ENCODE peak calls at places on chromosomes 13 and 19, in six cellular contexts. P is endothelial cell, A is mucosa of descending colon, D is tibial nerve, F is Caco-2, M is neural crest cell. Z is an unnamed sample.

GRCh38 chr13:32881074-32881791 is 135.0 kb upstream of the KL start:
- DNase-seq in P (no peak), A (no peak), D (no peak), F (no peak), M (no peak), Z (no peak)

GRCh38 chr19:14871619-14872230 is 14.2 kb downstream of the OR7A17 start:
- DNase-seq in P (no peak), A (no peak), D (no peak), F (no peak), M (no peak), Z (no peak)

GRCh38 chr19:5480427-5480836 is 25.2 kb downstream of the ZNRF4 start:
- DNase-seq in P (peak; percentile 39), A (peak; percentile 35), D (no peak), F (peak; percentile 59), M (peak; percentile 59), Z (no peak)

GRCh38 chr13:101116826-101117225 is 299.5 kb downstream of the NALCN start:
- DNase-seq in P (no peak), A (no peak), D (no peak), F (no peak), M (no peak), Z (no peak)

GRCh38 chr19:35136231-35136630 is 1.4 kb upstream of the LGI4 start:
- DNase-seq in P (no peak), A (no peak), D (no peak), F (no peak), M (no peak), Z (no peak)

GRCh38 chr19:51458051-51458645 is at the start of gene SIGLEC8:
- DNase-seq in P (no peak), A (no peak), D (no peak), F (no peak), M (no peak), Z (no peak)

GRCh38 chr19:5691930-5692784 is 2.1 kb downstream of the RPL36 start:
- DNase-seq in P (no peak), A (no peak), D (no peak), F (no peak), M (no peak), Z (no peak)

GRCh38 chr13:108463365-108463764 is 166.0 kb upstream of the MYO16 start:
- DNase-seq in P (no peak), A (no peak), D (no peak), F (no peak), M (no peak), Z (no peak)

GRCh38 chr13:105084931-105085330 is 1450.5 kb downstream of the EFNB2 start:
- DNase-seq in P (no peak), A (no peak), D (no peak), F (no peak), M (no peak), Z (no peak)

GRCh38 chr19:3160219-3160618 is 18.4 kb upstream of the S1PR4 start:
- DNase-seq in P (no peak), A (no peak), D (no peak), F (no peak), M (no peak), Z (no peak)

GRCh38 chr13:26599403-26599802 is 41.9 kb downstream of the WASF3 start:
- DNase-seq in P (no peak), A (no peak), D (no peak), F (no peak), M (no peak), Z (no peak)

GRCh38 chr13:26602783-26603182 is 45.3 kb downstream of the WASF3 start:
- DNase-seq in P (no peak), A (no peak), D (no peak), F (no peak), M (no peak), Z (no peak)

GRCh38 chr13:26599885-26600284 is 42.4 kb downstream of the WASF3 start:
- DNase-seq in P (no peak), A (no peak), D (no peak), F (no peak), M (no peak), Z (no peak)

GRCh38 chr13:26600345-26600761 is 42.9 kb downstream of the WASF3 start:
- DNase-seq in P (no peak), A (no peak), D (no peak), F (no peak), M (no peak), Z (no peak)

DNA sequence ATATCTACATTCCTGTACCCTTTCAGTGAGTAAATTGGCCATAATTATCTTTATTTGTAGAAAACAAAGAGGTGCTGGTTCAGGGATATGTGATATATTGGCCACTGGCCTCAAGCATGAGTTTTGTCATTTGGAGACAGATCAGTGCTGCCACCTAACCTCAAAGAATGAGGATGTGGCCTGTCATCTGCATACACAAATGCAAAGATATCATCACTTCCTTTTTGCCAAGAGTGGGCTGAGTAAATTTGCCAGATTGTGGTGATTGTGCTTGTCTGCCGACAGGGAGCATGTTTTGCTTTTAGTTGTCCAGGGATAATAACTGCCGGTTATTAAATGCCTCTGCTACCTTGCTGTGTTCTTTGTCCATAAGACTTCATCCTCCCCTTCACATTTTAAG is 44.2 kb downstream of the WASF3 start:
- DNase-seq in P (no peak), A (peak; percentile 12), D (no peak), F (no peak), M (no peak), Z (no peak)
- TF ChIP-seq CTCF in P (no peak), A (no peak), D (no peak), F (peak; percentile 10), M (no peak), Z (no peak)

GRCh38 chr19:46080561-46080960 is 39.8 kb upstream of the IGFL4 start:
- DNase-seq in P (no peak), A (no peak), D (no peak), F (no peak), M (no peak), Z (no peak)

GRCh38 chr19:46085888-46086287 is 38.6 kb downstream of the IGFL3 start:
- DNase-seq in P (no peak), A (no peak), D (no peak), F (no peak), M (no peak), Z (no peak)

GRCh38 chr19:46081928-46082727 is 41.3 kb upstream of the IGFL4 start:
- DNase-seq in P (peak; percentile 31), A (peak; percentile 45), D (no peak), F (no peak), M (peak; percentile 16), Z (no peak)

GRCh38 chr19:46077815-46078167 is 37.0 kb upstream of the IGFL4 start:
- DNase-seq in P (no peak), A (no peak), D (no peak), F (no peak), M (no peak), Z (no peak)

DNA sequence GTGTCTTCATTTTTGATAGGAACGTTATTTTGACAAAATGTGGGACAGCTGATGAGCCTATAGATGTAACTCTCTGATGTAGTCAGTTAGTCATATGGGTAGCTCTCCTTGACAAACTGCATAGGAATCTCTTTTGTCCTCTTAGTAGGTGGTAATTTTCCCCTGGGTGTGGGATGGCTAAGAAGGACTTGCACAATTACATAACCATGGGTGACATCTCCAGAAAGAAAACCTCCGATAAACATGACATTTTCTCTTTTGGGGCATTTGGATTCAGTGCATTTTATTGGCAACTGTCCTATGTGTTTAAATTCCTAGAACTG is 41.8 kb downstream of the IGFL3 start:
- DNase-seq in P (no peak), A (no peak), D (no peak), F (no peak), M (no peak), Z (no peak)
- TF ChIP-seq CTCF in P (no peak), A (no peak), D (no peak), F (no peak), M (no peak), Z (no peak)

DNA sequence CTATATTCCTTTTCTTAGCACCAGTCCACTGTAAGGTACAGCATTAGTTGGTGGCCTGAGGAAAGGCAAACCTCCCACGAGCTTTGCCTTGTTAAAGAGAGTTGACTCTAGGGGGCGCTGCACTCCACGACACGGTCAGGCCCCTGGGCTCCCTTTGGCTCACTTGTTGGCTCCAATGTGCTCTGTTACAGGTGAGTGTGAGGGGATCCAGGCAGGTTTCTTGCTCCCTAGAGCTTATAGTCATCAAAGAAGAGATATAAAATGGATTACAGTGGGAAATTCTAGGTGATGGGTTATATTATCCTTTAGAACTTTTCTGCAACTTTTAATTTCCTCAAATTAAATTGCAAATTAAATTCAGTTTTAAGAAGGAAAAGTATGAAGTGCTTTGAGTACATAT is 3.7 kb downstream of the WDR87 start:
- DNase-seq in P (peak; percentile 87), A (peak; percentile 96), D (peak; percentile 53), F (peak; percentile 87), M (peak; percentile 90), Z (peak; percentile 63)
- TF ChIP-seq CTCF in P (peak; percentile 89), A (peak; percentile 55), D (peak; percentile 77), F (peak; percentile 90), M (peak; percentile 94), Z (no peak)

GRCh38 chr13:88806438-88806837 is 1135.3 kb downstream of the SLITRK5 start:
- DNase-seq in P (no peak), A (no peak), D (no peak), F (no peak), M (no peak), Z (no peak)
- TF ChIP-seq CTCF in P (no peak), A (no peak), D (no peak), F (no peak), M (no peak), Z (no peak)

Z was measured in activated B cell treated with CpG ODN at 0.5 μM for 24 hours.